ENCODE peak calls at places on chromosomes 16 and 17, in six cellular contexts. Y is heart left ventricle, O is BE2C, E is tibial artery, P is GM06990, T is Caco-2. L is an unnamed sample.

GRCh38 chr16:46519063-46519462 is 102.1 kb downstream of the SHCBP1 start:
- DNase-seq in P (no peak), E (no peak), T (no peak), O (no peak), Y (no peak), L (no peak)

GRCh38 chr16:24635900-24636610 is 93.4 kb upstream of the TNRC6A start:
- DNase-seq in Y (peak), E (peak), T (no peak), P (no peak), O (peak), L (peak)

GRCh38 chr17:64480951-64481350 is 15.9 kb downstream of the POLG2 start:
- DNase-seq in E (no peak), Y (no peak), O (no peak), P (no peak), T (no peak), L (no peak)

GRCh38 chr16:31430380-31431052 is 2.4 kb upstream of the COX6A2 start:
- DNase-seq in O (no peak), Y (no peak), T (no peak), P (no peak), E (peak), L (no peak)

GRCh38 chr17:19996086-19996485 is 13.1 kb upstream of the SPECC1 start:
- DNase-seq in O (no peak), E (no peak), Y (no peak), P (no peak), T (no peak), L (no peak)

GRCh38 chr17:64016248-64016784 is 4.1 kb downstream of the ICAM2 start:
- DNase-seq in T (no peak), Y (no peak), E (no peak), O (no peak), P (no peak), L (no peak)

GRCh38 chr17:58960068-58960467 is 146.6 kb downstream of the TRIM37 start:
- DNase-seq in Y (no peak), T (peak), P (peak), O (no peak), E (no peak), L (peak)

GRCh38 chr17:48047113-48047740 is 932 bp upstream of the NFE2L1 start:
- DNase-seq in O (no peak), E (no peak), Y (no peak), P (peak), T (peak), L (no peak)

GRCh38 chr17:34370997-34371395 is 8.0 kb upstream of the CCL1 start:
- DNase-seq in P (no peak), Y (no peak), E (no peak), T (no peak), O (no peak), L (no peak)

GRCh38 chr16:85611455-85612190 is 1.5 kb upstream of the GSE1 start:
- DNase-seq in P (peak), O (peak), E (peak), T (peak), Y (peak), L (peak)

GRCh38 chr17:77645441-77646430 is 312.8 kb upstream of the TNRC6C start:
- DNase-seq in Y (no peak), O (no peak), T (no peak), E (no peak), P (no peak), L (no peak)

GRCh38 chr16:28012031-28012445 is 51.5 kb downstream of the GSG1L start:
- DNase-seq in T (no peak), Y (no peak), P (no peak), E (no peak), O (no peak), L (no peak)

GRCh38 chr17:49571283-49571682 is 4.4 kb upstream of the NXPH3 start:
- DNase-seq in T (no peak), E (no peak), P (no peak), O (no peak), Y (no peak), L (no peak)

GRCh38 chr16:87086156-87086555 is 231.0 kb downstream of the C16orf95 start:
- DNase-seq in Y (no peak), O (no peak), E (no peak), P (no peak), T (no peak), L (no peak)

GRCh38 chr16:83137894-83138293 is 511.1 kb downstream of the CDH13 start:
- DNase-seq in E (no peak), P (no peak), Y (no peak), O (no peak), T (no peak), L (no peak)

GRCh38 chr17:55500103-55500502 is 11.1 kb downstream of the SMIM36 start:
- DNase-seq in P (no peak), T (no peak), Y (no peak), E (no peak), O (no peak), L (no peak)

GRCh38 chr16:75341934-75342811 is 90.7 kb upstream of the BCAR1 start:
- DNase-seq in T (peak), Y (no peak), E (no peak), P (no peak), O (no peak), L (no peak)

GRCh38 chr16:28011223-28011622 is 52.3 kb downstream of the GSG1L start:
- DNase-seq in O (no peak), T (no peak), P (no peak), E (no peak), Y (no peak), L (no peak)

GRCh38 chr17:6492892-6493674 is 48.8 kb downstream of the PIMREG start:
- DNase-seq in P (no peak), O (no peak), T (no peak), Y (no peak), E (peak), L (no peak)

GRCh38 chr17:42673885-42674754 is 2.7 kb downstream of the PLEKHH3 start:
- DNase-seq in T (peak), E (peak), P (peak), Y (peak), O (peak), L (peak)

GRCh38 chr16:67936124-67936875 is at the start of gene PSMB10:
- DNase-seq in O (peak), E (no peak), P (peak), T (peak), Y (peak), L (peak)

GRCh38 chr17:68089881-68090280 is 54.3 kb downstream of the KPNA2 start:
- DNase-seq in E (no peak), P (no peak), O (peak), Y (peak), T (no peak), L (peak)

GRCh38 chr17:57959929-57960328 is 4.7 kb upstream of the CUEDC1 start:
- DNase-seq in O (no peak), Y (no peak), P (no peak), T (no peak), E (no peak), L (no peak)

GRCh38 chr17:6070280-6070894 is at the start of gene WSCD1:
- DNase-seq in P (no peak), T (no peak), E (no peak), O (no peak), Y (no peak), L (no peak)

GRCh38 chr17:39823407-39824054 is 40.6 kb downstream of the IKZF3 start:
- DNase-seq in Y (no peak), E (no peak), T (peak), P (no peak), O (no peak), L (no peak)

GRCh38 chr17:62064029-62064790 is 868 bp downstream of the MED13 start:
- DNase-seq in O (no peak), P (peak), T (no peak), Y (no peak), E (no peak), L (no peak)

GRCh38 chr16:59684911-59685310 is 950.8 kb upstream of the GOT2 start:
- DNase-seq in Y (no peak), O (no peak), T (no peak), E (no peak), P (no peak), L (no peak)

GRCh38 chr16:27475561-27475960 is 73.6 kb downstream of the IL21R start:
- DNase-seq in T (no peak), O (no peak), Y (no peak), P (no peak), E (no peak), L (no peak)

GRCh38 chr17:78747479-78747878 is 34.6 kb downstream of the CYTH1 start:
- DNase-seq in P (no peak), O (no peak), Y (no peak), T (no peak), E (no peak), L (no peak)

GRCh38 chr16:88194397-88195020 is 188.2 kb upstream of the ZNF469 start:
- DNase-seq in P (no peak), Y (no peak), E (no peak), T (no peak), O (peak), L (no peak)

GRCh38 chr17:56289321-56289720 is 136.0 kb downstream of the ANKFN1 start:
- DNase-seq in E (no peak), O (no peak), Y (no peak), P (no peak), T (no peak), L (no peak)

GRCh38 chr17:5260542-5260941 is 21.5 kb upstream of the RABEP1 start:
- DNase-seq in Y (no peak), E (no peak), T (no peak), O (no peak), P (no peak), L (no peak)

GRCh38 chr17:1055751-1056645 is 59.1 kb downstream of the TIMM22 start:
- DNase-seq in E (no peak), Y (peak), T (peak), P (no peak), O (peak), L (peak)

GRCh38 chr16:89693289-89693731 is 6.8 kb downstream of the CDK10 start:
- DNase-seq in O (no peak), T (no peak), Y (no peak), P (no peak), E (no peak), L (no peak)

DNA sequence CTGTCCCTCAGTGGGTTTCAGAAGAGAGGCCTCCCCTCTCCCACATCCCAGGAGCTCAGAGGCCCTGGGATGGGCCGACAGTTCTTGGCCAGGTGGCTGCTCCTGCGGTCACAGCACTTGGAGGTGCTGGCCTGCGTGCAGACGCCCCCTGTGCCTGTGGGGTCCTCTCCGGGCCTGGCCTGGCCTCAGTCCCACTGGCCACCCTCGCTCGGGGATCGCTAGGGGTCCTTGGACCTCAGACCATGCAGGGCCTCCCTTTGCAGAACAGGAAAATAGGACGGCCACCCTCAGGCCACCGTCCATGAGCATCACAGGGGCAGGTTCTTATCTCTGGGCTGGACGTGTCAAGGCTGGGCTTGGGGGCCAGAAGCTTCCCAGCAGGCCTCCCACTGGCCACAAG is 30.0 kb downstream of the METRNL start:
- DNase-seq in E (no peak), O (no peak), T (no peak), P (no peak), Y (no peak), L (no peak)
- H3K4me3 ChIP-seq in E (no peak), O (no peak), T (no peak), P (no peak), Y (no peak), L (no peak)

DNA sequence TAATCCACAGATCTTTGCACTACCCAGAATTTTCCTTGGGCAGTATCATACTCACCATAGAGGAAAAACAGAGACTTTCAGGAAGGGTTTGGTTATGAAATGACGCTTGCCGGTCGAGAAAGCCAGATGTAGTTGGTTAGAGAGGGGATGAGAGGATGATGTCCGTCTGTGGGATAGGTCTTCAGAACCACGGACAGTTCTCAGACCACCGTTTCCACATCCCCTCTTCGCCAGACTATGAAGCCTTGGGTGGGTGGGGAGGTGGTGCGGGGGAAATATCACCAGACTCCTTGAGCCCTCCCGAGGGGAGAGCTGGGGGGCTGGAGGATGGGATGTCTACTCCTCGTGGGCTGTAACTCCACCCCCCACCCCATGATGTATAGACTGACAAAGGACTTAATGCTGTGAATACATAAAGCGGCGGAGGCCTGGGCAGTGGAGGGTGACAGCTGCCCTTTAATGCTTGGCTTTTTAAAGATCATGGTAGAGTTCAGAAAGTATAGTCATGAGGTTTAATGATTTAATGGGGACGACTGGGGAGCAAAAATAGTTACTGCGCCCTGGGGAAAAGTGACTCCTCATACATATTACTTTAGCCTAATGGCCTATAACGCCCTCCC is 96.6 kb downstream of the MRM1 start:
- DNase-seq in T (no peak), E (no peak), P (no peak), O (no peak), Y (no peak), L (no peak)
- TF ChIP-seq CTCF in T (no peak), E (no peak), P (no peak), O (no peak), Y (no peak), L (no peak)

GRCh38 chr17:8481703-8482102 is 46.0 kb downstream of the NDEL1 start:
- DNase-seq in O (no peak), E (no peak), Y (no peak), P (no peak), T (no peak), L (no peak)

GRCh38 chr17:8482546-8482945 is 46.9 kb downstream of the NDEL1 start:
- DNase-seq in Y (no peak), O (no peak), P (no peak), E (no peak), T (no peak), L (no peak)

GRCh38 chr17:8480011-8480976 is 44.6 kb downstream of the NDEL1 start:
- DNase-seq in Y (no peak), T (no peak), O (no peak), P (no peak), E (no peak), L (no peak)

GRCh38 chr17:8479431-8479947 is 43.8 kb downstream of the NDEL1 start:
- DNase-seq in O (no peak), Y (no peak), E (no peak), P (no peak), T (no peak), L (no peak)

DNA sequence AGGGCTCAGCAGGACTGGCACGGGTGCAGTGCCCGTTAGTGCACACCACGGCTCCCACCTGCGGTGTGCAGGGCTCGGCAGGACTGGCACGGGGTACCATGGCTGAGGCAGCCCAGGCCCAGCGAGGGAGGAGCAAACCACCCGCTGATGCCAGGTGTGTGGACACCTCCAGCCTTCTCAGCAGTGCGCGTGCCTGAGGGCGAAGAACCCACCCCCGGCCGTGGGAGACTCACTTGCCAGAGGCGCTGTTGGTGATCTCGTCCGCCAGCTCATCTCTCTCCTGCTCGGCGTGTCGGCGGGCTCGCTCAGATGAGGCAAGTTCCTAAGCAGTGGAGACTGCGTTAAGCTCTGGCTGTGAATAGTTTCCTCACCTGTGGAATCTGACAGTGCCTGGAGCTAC is 45.4 kb downstream of the NDEL1 start:
- DNase-seq in P (no peak), E (no peak), T (no peak), Y (no peak), O (no peak), L (no peak)
- H3K4me3 ChIP-seq in P (no peak), E (no peak), T (no peak), Y (no peak), O (no peak), L (no peak)

DNA sequence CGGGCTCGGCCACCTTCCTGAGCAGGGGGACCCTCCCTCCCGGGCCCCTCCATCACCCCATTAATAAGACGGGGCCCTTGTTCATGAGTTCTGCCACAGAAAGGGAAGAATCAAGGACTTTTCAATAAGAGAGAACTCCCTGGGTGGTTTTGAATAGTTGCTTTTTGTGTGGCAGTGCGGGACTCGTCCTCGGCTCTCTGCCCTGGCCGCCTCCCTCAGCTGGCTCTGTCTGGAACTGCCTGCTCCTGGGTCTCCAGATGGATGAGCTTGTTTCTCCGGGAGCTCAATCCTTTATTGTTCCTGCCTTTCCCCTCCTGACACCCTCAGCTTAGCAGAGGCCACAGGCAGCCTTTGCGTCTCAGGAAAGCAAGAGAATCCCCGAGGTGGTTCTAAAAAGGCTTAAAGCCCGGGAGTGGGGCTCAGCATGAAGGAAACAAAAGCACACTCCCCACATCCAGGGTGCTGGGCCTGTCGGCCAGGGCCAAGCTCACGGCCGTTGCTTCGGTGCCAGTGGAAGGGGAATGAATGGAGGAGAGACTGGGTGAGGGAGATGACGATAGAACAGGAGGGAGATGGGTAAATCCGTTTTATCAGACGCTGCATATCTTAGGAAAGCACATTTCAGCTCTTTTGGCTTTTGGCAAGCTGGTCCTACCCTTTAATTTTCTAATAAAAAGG is 60.2 kb downstream of the RAI1 start:
- DNase-seq in Y (no peak), T (no peak), E (no peak), O (no peak), P (no peak), L (no peak)
- TF ChIP-seq CTCF in Y (no peak), T (no peak), E (no peak), O (no peak), P (no peak), L (no peak)

L was measured in lung.